ENCODE peak calls at places on chromosomes 13 and 19, in four cellular contexts. M is HCT116, U is H1, O is K562. E is an unnamed sample.
A peak's percentile ranks its signal among the peaks of the same experiment; 100 is the strongest.

GRCh38 chr13:57631607-57632275 is at the start of gene PCDH17:
- DNase-seq in M (no peak), U (no peak), O (no peak), E (no peak)

GRCh38 chr13:95256086-95256485 is 45.2 kb downstream of the ABCC4 start:
- DNase-seq in M (peak; percentile 93), U (no peak), O (no peak), E (no peak)

GRCh38 chr19:40576181-40576584 is 490 bp upstream of the SHKBP1 start:
- DNase-seq in M (no peak), U (no peak), O (peak; percentile 43), E (no peak)

GRCh38 chr13:52411629-52412028 is 5.7 kb upstream of the THSD1 start:
- DNase-seq in M (no peak), U (no peak), O (no peak), E (no peak)

GRCh38 chr13:33611016-33611805 is 206.7 kb upstream of the RFC3 start:
- DNase-seq in M (no peak), U (no peak), O (no peak), E (no peak)

GRCh38 chr19:45577111-45577905 is 7.3 kb downstream of the OPA3 start:
- DNase-seq in M (no peak), U (no peak), O (no peak), E (no peak)

GRCh38 chr13:81582381-81582780 is 1241.5 kb upstream of the SPRY2 start:
- DNase-seq in M (no peak), U (no peak), O (no peak), E (no peak)

GRCh38 chr13:77415253-77416127 is 88.6 kb upstream of the MYCBP2 start:
- DNase-seq in M (no peak), U (no peak), O (no peak), E (no peak)

GRCh38 chr19:58279042-58279924 is 528 bp downstream of the ZNF8 start:
- DNase-seq in M (no peak), U (peak; percentile 25), O (peak; percentile 80), E (peak; percentile 15)

GRCh38 chr19:49210108-49210900 is 52.7 kb downstream of the TRPM4 start:
- DNase-seq in M (no peak), U (peak; percentile 97), O (peak; percentile 90), E (peak; percentile 86)

GRCh38 chr19:21585491-21585890 is 80.1 kb downstream of the ZNF429 start:
- DNase-seq in M (no peak), U (no peak), O (no peak), E (no peak)

GRCh38 chr19:10812902-10813404 is 23.1 kb downstream of the TMED1 start:
- DNase-seq in M (no peak), U (no peak), O (peak; percentile 75), E (no peak)

GRCh38 chr13:22256111-22256639 is 585.3 kb downstream of the FGF9 start:
- DNase-seq in M (no peak), U (no peak), O (no peak), E (no peak)

GRCh38 chr19:48468806-48469055 is 438 bp upstream of the CYTH2 start:
- DNase-seq in M (no peak), U (no peak), O (no peak), E (no peak)

GRCh38 chr19:2013683-2013961 is 1.9 kb downstream of the BTBD2 start:
- DNase-seq in M (no peak), U (no peak), O (no peak), E (no peak)

DNA sequence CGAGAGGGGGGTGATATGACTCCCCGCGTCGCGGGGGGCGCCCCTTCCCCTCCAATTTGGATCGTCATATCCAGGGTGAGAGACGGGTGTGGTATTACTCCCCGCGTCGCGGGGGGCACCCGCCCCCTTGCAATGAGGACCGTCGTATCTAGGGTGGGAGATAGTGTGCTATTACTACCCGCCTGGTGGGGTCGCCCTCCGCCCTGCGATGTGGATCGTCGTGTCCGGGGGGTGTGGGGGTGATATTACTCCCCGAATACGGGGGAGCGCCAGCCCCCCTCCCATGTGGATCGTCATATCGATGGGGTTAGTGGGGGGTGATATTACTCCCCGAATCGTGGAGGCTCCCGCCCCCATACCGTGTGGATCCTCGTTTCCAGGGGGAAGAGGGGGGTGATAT is 29.2 kb upstream of the RGCC start:
- DNase-seq in M (no peak), U (no peak), O (no peak), E (no peak)
- TF ChIP-seq ZNF274 in M (no peak), U (no peak), O (no peak), E (no peak)

GRCh38 chr13:96491103-96491502 is 401.2 kb downstream of the HS6ST3 start:
- DNase-seq in M (no peak), U (no peak), O (no peak), E (no peak)
- H3K4me1 ChIP-seq in M (no peaks in the 10 kb centered on the region), U (no peaks in the 10 kb centered on the region), O (no peaks in the 10 kb centered on the region), E (no peaks in the 10 kb centered on the region)

GRCh38 chr19:28727133-28727834 is 485.7 kb downstream of the UQCRFS1 start:
- DNase-seq in M (no peak), U (peak; percentile 43), O (peak; percentile 93), E (peak; percentile 76)
- H3K4me3 ChIP-seq in M (no peak overlapping the region), U (peak overlapping the region; percentile 89), O (peak overlapping the region; percentile 85), E (peak overlapping the region; percentile 80)

DNA sequence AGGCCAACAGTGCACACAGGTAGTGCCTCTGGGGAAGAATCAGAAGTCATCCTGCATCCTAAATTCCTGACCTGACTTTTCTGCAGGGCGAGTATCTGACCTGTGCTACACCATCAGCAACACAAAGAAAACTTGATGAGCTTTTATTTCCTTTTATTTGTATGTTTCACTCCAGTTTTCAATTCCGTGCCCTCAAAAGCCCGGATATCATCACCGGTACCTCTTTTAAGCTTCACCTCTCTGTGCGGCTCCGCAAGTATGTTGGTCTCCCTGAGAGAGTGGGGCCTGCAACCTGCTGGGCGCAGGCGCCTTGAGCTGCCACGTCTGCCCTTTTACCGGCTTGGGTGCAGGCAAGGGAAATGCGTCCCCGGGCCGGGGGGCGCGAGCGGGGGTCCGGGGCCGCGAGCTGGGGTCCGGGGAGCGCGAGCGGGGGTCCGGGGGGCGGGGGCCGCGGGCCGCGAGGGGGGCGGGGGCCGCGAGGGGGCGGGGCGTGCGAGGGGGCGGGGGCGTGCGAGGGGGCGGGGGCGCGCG is 4.3 kb upstream of the DUXA start:
- DNase-seq in M (no peak), U (peak; percentile 15), O (peak; percentile 6), E (no peak)
- TF ChIP-seq ZNF274 in M (no peak), U (no peak), O (no peak), E (no peak)

DNA sequence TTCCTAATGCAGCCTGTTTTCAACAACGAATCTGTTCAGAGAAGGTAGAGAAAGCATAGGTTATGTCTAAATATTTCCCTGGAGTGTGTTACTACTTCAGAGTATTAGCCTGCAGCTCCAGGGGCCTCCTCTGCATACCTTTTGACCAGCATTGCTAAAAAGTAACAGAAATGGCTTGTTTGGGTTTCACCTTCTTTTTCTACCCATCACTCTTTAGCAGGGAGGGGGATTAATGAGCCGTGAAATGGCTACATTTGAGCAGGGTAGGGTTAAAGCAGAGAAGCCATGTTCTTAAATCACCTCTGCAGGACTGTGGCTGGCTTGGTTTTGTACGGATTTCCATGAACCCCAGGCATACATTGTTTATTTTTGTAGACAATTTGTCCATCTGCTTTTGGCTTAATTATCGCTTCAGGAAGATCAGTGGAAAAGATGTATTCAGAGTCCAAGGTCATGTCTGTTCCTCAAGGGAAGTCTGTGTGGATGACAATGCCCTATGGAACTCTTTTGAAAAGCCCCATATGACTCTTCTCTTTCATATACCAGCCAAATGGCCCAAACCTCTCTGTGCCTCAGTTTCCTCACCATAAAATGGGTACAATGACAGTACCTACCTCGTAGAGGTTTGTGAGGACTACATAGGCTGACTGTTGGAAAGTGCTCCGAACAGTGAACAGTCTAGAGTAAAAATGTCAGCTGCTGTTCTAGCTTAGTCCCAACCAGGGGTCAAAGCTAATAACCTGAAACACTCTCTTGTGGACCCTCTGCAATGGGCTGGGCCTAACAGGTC is 104.4 kb downstream of the COL4A2 start:
- DNase-seq in M (no peak), U (no peak), O (no peak), E (no peak)
- H3K4me1 ChIP-seq in M (peaks cover 31% of the 10 kb centered on the region), U (no peaks in the 10 kb centered on the region), O (no peaks in the 10 kb centered on the region), E (peaks cover 7% of the 10 kb centered on the region)